ENCODE peak calls at places on chromosomes 11 and 22, in five cellular contexts. B is mesenchymal stem cell, K is H9, M is H1, X is trophoblast cell. I is an unnamed sample.
A peak's percentile ranks its signal among the peaks of the same experiment; 100 is the strongest.

GRCh38 chr11:59560702-59561469 is 49.5 kb downstream of the OR4D9 start:
- DNase-seq in B (peak; percentile 85), K (peak; percentile 85), M (peak; percentile 70), X (peak; percentile 80), I (peak; percentile 74)

GRCh38 chr11:64040684-64041267 is 5.0 kb downstream of the FLRT1 start:
- DNase-seq in B (no peak), K (peak; percentile 72), M (no peak), X (no peak), I (no peak)

GRCh38 chr22:41239443-41240128 is 1.1 kb downstream of the CHADL start:
- DNase-seq in B (no peak), K (no peak), M (no peak), X (no peak), I (no peak)

GRCh38 chr11:104997288-104997687 is 25.7 kb downstream of the CASP5 start:
- DNase-seq in B (peak; percentile 70), K (no peak), M (no peak), X (no peak), I (no peak)

GRCh38 chr11:74579577-74580270 is 12.7 kb upstream of the POLD3 start:
- DNase-seq in B (no peak), K (no peak), M (no peak), X (no peak), I (no peak)

GRCh38 chr22:17672417-17672991 is 33.9 kb downstream of the BCL2L13 start:
- DNase-seq in B (peak; percentile 33), K (no peak), M (no peak), X (no peak), I (no peak)

GRCh38 chr22:43643362-43643761 is 168.7 kb downstream of the EFCAB6 start:
- DNase-seq in B (no peak), K (no peak), M (no peak), X (no peak), I (no peak)

GRCh38 chr22:18078329-18079041 is 695 bp downstream of the PEX26 start:
- DNase-seq in B (peak; percentile 49), K (peak; percentile 38), M (no peak), X (no peak), I (no peak)

GRCh38 chr11:95680169-95680929 is 109.2 kb downstream of the FAM76B start:
- DNase-seq in B (peak; percentile 71), K (no peak), M (no peak), X (no peak), I (no peak)

DNA sequence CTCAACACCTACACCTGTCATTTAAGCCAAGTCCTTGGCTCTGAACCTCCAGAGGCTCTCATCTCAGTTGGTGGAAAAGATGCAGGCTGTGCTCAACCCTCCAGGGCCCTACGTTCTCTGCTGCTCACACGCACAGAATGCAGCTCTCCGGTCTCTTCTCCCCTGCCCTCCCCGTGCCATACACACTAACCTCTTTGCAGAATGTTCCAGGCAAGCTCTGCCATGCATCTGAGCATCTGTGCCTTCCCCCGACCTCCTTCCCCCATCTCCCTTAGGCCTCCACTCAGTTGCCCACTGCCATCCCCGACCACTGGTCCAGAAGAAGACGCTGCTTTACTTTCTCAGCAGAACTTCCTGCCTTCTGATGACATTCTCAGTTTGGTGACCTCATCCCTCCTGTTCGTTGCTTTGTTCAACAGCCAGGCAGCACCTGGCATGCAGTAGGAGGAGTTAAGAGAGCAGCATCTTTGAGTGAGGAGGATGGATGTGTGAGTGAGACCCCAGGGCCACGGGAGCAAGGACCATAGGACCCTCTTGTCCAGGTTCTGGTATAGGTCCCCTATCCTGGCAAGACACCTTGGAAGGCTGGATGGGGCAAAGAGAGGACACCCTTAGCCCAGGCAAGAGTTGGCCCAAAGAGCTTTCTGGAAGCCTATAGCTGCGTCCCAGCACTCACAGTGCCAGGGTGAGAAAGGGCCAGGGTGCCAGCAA is 598.0 kb downstream of the BRD1 start:
- DNase-seq in B (no peak), K (peak; percentile 8), M (no peak), X (no peak), I (no peak)
- H2BK12ac ChIP-seq in B (no peak overlapping the region), K (no peak overlapping the region), M (no peak overlapping the region), X (no peak overlapping the region), I (no peak overlapping the region)

GRCh38 chr22:24010018-24010391 is 1.1 kb upstream of the CABIN1 start:
- DNase-seq in B (no peak), K (no peak), M (no peak), X (no peak), I (no peak)
- H2BK12ac ChIP-seq in B (no peak overlapping the region), K (no peak overlapping the region), M (no peak overlapping the region), X (no peak overlapping the region), I (no peak overlapping the region)

GRCh38 chr11:9302448-9302847 is 11.9 kb downstream of the TMEM41B start:
- DNase-seq in B (no peak), K (no peak), M (no peak), X (no peak), I (no peak)

GRCh38 chr11:9304178-9304577 is 10.2 kb downstream of the TMEM41B start:
- DNase-seq in B (no peak), K (no peak), M (no peak), X (no peak), I (no peak)

DNA sequence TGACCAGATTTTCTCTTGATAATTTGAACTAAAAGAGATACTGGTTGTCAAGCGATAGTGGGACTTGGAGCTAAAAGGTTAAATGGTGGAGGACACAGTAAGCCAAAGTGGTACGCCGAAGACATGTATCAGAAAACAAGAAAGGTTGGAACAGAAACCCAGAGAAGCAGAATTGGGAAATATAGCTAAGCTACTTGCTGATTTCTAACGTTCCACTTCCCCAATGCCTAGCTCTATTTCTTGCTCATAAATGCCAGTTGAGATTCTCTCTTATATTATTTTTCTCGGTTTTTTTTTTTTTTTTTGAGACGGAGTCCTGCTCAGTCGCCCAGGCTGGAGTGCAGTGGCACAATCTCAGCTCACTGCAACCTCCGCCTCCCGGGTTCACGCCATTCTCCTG is 12.7 kb downstream of the TMEM41B start:
- DNase-seq in B (no peak), K (no peak), M (no peak), X (no peak), I (no peak)
- H2BK12ac ChIP-seq in B (no peak overlapping the region), K (no peak overlapping the region), M (no peak overlapping the region), X (no peak overlapping the region), I (no peak overlapping the region)

GRCh38 chr11:134761361-134761760 is 349.3 kb upstream of the B3GAT1 start:
- DNase-seq in B (no peak), K (peak; percentile 17), M (no peak), X (no peak), I (no peak)
- H2BK12ac ChIP-seq in B (no peak overlapping the region), K (no peak overlapping the region), M (no peak overlapping the region), X (no peak overlapping the region), I (no peak overlapping the region)

GRCh38 chr11:117861151-117862018 is 15.1 kb downstream of the FXYD6 start:
- DNase-seq in B (no peak), K (peak; percentile 96), M (peak; percentile 75), X (no peak), I (peak; percentile 66)
- H2BK12ac ChIP-seq in B (peak overlapping the region; percentile 15), K (no peak overlapping the region), M (no peak overlapping the region), X (no peak overlapping the region), I (no peak overlapping the region)

GRCh38 chr22:45891471-45891995 is 85.4 kb downstream of the WNT7B start:
- DNase-seq in B (no peak), K (no peak), M (no peak), X (no peak), I (no peak)
- H2BK12ac ChIP-seq in B (no peak overlapping the region), K (no peak overlapping the region), M (no peak overlapping the region), X (no peak overlapping the region), I (peak overlapping the region; percentile 95)

GRCh38 chr11:79060534-79060933 is 380.3 kb downstream of the TENM4 start:
- DNase-seq in B (no peak), K (no peak), M (no peak), X (no peak), I (no peak)

GRCh38 chr11:79062814-79063762 is 377.7 kb downstream of the TENM4 start:
- DNase-seq in B (peak; percentile 26), K (peak; percentile 65), M (peak; percentile 31), X (peak; percentile 10), I (no peak)

GRCh38 chr11:79060081-79060480 is 380.7 kb downstream of the TENM4 start:
- DNase-seq in B (no peak), K (no peak), M (no peak), X (no peak), I (no peak)

GRCh38 chr11:79055866-79056632 is 384.8 kb downstream of the TENM4 start:
- DNase-seq in B (no peak), K (no peak), M (no peak), X (no peak), I (no peak)

DNA sequence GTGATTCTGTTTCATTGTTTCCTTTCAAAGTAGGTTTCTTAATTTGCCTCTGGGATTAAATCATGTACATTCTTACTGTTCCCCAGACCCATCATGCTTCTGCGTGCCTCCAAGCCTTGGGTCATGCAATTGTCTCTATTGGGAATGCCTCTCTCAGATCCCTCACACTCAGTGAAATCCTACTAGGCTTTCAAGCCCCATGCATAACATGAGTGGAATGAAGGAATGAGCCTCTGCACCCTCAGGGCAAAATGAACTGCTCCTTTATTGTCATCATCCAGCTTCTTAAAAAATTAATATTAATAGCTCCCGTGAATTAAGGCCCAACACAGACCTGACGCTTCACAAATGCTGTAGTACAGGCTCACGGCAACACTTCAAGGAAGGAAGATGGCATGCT is 381.7 kb downstream of the TENM4 start:
- DNase-seq in B (no peak), K (no peak), M (no peak), X (peak; percentile 46), I (no peak)
- H2BK12ac ChIP-seq in B (no peak overlapping the region), K (no peak overlapping the region), M (no peak overlapping the region), X (no peak overlapping the region), I (no peak overlapping the region)

DNA sequence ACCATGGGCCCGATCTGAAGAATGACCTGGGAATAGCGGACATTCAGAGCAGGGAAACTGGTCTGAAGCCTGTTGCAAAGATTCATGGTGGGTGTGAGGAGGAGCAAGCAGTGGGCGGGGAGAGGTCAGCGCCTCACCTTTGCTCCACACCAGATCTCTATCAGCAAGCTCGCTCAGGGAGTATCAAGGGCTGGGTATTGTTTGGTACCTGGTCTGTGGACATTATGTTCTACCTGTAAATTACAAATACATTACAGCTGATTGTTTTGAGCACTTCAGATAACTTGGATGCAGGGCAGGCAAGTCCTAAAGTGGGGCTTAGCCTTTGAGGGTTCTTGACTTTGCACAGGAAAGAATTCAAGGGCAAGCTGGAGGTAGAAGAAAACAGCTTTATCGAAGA is 10.8 kb upstream of the SEC14L4 start:
- DNase-seq in B (no peak), K (no peak), M (no peak), X (no peak), I (no peak)
- H2BK12ac ChIP-seq in B (no peak overlapping the region), K (no peak overlapping the region), M (no peak overlapping the region), X (no peak overlapping the region), I (no peak overlapping the region)

DNA sequence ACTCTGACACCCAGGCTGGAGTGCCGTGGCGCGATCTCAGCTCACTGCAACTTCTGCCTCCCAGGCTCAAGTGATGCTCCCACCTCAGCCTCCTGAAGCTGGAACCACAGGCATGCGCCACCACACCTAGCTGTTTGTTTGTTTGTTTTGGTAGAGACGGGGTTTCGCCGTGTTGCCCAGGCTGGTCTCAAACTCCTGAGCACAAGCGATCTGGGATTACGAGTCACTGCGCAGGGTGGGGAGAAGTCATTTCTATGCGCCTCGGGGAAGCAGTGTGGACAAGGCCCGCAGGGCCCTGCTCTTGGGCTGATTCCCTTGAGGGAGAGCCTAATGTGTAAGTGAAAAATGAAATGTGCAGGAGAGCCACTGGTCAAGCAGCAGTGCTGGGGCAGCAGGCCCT is 19.6 kb upstream of the SEPTIN5 start:
- DNase-seq in B (no peak), K (no peak), M (no peak), X (peak; percentile 96), I (no peak)
- H2BK12ac ChIP-seq in B (no peak overlapping the region), K (no peak overlapping the region), M (peak overlapping the region; percentile 80), X (no peak overlapping the region), I (no peak overlapping the region)

I was measured in neuronal stem cell.